ENCODE peak calls at places on chromosomes 4 and X, in five cellular contexts. One of them, this sample, is unnamed.

GRCh38 chr4:41880840-41881831 is 54.1 kb upstream of the TMEM33 start:
- DNase-seq in tibial nerve: no peak
- DNase-seq in NCI-H1436: no peak
- DNase-seq in nephron progenitor cell: peak; percentile 49
- DNase-seq in H54: no peak
- DNase-seq in this sample: no peak

GRCh38 chr4:41069268-41069667 is 145.1 kb downstream of the APBB2 start:
- DNase-seq in NCI-H1436: no peak
- DNase-seq in H54: no peak
- DNase-seq in tibial nerve: no peak
- DNase-seq in nephron progenitor cell: no peak
- DNase-seq in this sample: no peak

GRCh38 chr4:144644368-144645101 is 1.4 kb upstream of the HHIP start:
- DNase-seq in NCI-H1436: peak; percentile 28
- DNase-seq in tibial nerve: no peak
- DNase-seq in H54: no peak
- DNase-seq in nephron progenitor cell: no peak
- DNase-seq in this sample: no peak

GRCh38 chrX:116806288-116806802 is 343.6 kb upstream of the CT83 start:
- DNase-seq in tibial nerve: no peak
- DNase-seq in H54: no peak
- DNase-seq in nephron progenitor cell: no peak
- DNase-seq in NCI-H1436: no peak
- DNase-seq in this sample: no peak

GRCh38 chr4:113943863-113944262 is 35.6 kb downstream of the ARSJ start:
- DNase-seq in NCI-H1436: no peak
- DNase-seq in H54: no peak
- DNase-seq in tibial nerve: no peak
- DNase-seq in nephron progenitor cell: no peak
- DNase-seq in this sample: no peak

GRCh38 chr4:61507091-61507490 is 307.0 kb downstream of the ADGRL3 start:
- DNase-seq in NCI-H1436: no peak
- DNase-seq in nephron progenitor cell: no peak
- DNase-seq in tibial nerve: no peak
- DNase-seq in H54: no peak
- DNase-seq in this sample: no peak

GRCh38 chrX:71227370-71228062 is 4.5 kb downstream of the GJB1 start:
- DNase-seq in H54: no peak
- DNase-seq in NCI-H1436: no peak
- DNase-seq in nephron progenitor cell: no peak
- DNase-seq in tibial nerve: no peak
- DNase-seq in this sample: no peak

GRCh38 chr4:176988226-176988625 is 195.5 kb upstream of the VEGFC start:
- DNase-seq in nephron progenitor cell: no peak
- DNase-seq in NCI-H1436: no peak
- DNase-seq in H54: peak; percentile 12
- DNase-seq in tibial nerve: no peak
- DNase-seq in this sample: peak; percentile 1

GRCh38 chrX:119419146-119419545 is 20.0 kb downstream of the SLC25A43 start:
- DNase-seq in nephron progenitor cell: no peak
- DNase-seq in H54: no peak
- DNase-seq in NCI-H1436: no peak
- DNase-seq in tibial nerve: no peak
- DNase-seq in this sample: no peak

GRCh38 chr4:125346616-125347015 is 31.9 kb downstream of the FAT4 start:
- DNase-seq in nephron progenitor cell: no peak
- DNase-seq in NCI-H1436: no peak
- DNase-seq in H54: no peak
- DNase-seq in tibial nerve: no peak
- DNase-seq in this sample: no peak

GRCh38 chrX:51922561-51922960 is 29.1 kb downstream of the MAGED1 start:
- DNase-seq in H54: no peak
- DNase-seq in tibial nerve: no peak
- DNase-seq in nephron progenitor cell: no peak
- DNase-seq in NCI-H1436: no peak
- DNase-seq in this sample: no peak

GRCh38 chrX:43002526-43003203 is 224.7 kb upstream of the PPP1R2C start:
- DNase-seq in tibial nerve: no peak
- DNase-seq in NCI-H1436: no peak
- DNase-seq in H54: no peak
- DNase-seq in nephron progenitor cell: no peak
- DNase-seq in this sample: no peak

GRCh38 chr4:40736910-40737309 is 12.8 kb upstream of the NSUN7 start:
- DNase-seq in tibial nerve: no peak
- DNase-seq in H54: no peak
- DNase-seq in NCI-H1436: peak; percentile 40
- DNase-seq in nephron progenitor cell: no peak
- DNase-seq in this sample: no peak

GRCh38 chrX:41145920-41146608 is 60.8 kb downstream of the USP9X start:
- DNase-seq in NCI-H1436: no peak
- DNase-seq in tibial nerve: no peak
- DNase-seq in nephron progenitor cell: no peak
- DNase-seq in H54: no peak
- DNase-seq in this sample: no peak

GRCh38 chr4:147734496-147734895 is 2.6 kb downstream of the ARHGAP10 start:
- DNase-seq in tibial nerve: no peak
- DNase-seq in NCI-H1436: no peak
- DNase-seq in H54: no peak
- DNase-seq in nephron progenitor cell: no peak
- DNase-seq in this sample: no peak

GRCh38 chr4:76095568-76095967 is 21.1 kb downstream of the ART3 start:
- DNase-seq in H54: no peak
- DNase-seq in nephron progenitor cell: no peak
- DNase-seq in tibial nerve: no peak
- DNase-seq in NCI-H1436: no peak
- DNase-seq in this sample: no peak

GRCh38 chr4:26218677-26219181 is 102.1 kb upstream of the RBPJ start:
- DNase-seq in H54: no peak
- DNase-seq in tibial nerve: no peak
- DNase-seq in NCI-H1436: no peak
- DNase-seq in nephron progenitor cell: no peak
- DNase-seq in this sample: no peak

GRCh38 chrX:100477949-100478348 is 67.9 kb upstream of the PCDH19 start:
- DNase-seq in nephron progenitor cell: no peak
- DNase-seq in NCI-H1436: no peak
- DNase-seq in tibial nerve: no peak
- DNase-seq in H54: no peak
- DNase-seq in this sample: no peak

GRCh38 chrX:85243761-85244410 is at the start of the genes SATL1 and ZNF711:
- DNase-seq in nephron progenitor cell: peak; percentile 80
- DNase-seq in tibial nerve: no peak
- DNase-seq in H54: no peak
- DNase-seq in NCI-H1436: peak; percentile 97
- DNase-seq in this sample: peak; percentile 80

GRCh38 chr4:74134500-74134852 is 23.4 kb upstream of the MTHFD2L start:
- DNase-seq in NCI-H1436: no peak
- DNase-seq in H54: no peak
- DNase-seq in nephron progenitor cell: no peak
- DNase-seq in tibial nerve: no peak
- DNase-seq in this sample: no peak

GRCh38 chr4:125765936-125766335 is 451.2 kb downstream of the FAT4 start:
- DNase-seq in H54: no peak
- DNase-seq in NCI-H1436: no peak
- DNase-seq in tibial nerve: no peak
- DNase-seq in nephron progenitor cell: no peak
- DNase-seq in this sample: no peak

GRCh38 chrX:55489315-55490009 is at the start of gene USP51:
- DNase-seq in nephron progenitor cell: peak; percentile 51
- DNase-seq in H54: peak; percentile 6
- DNase-seq in tibial nerve: peak; percentile 18
- DNase-seq in NCI-H1436: no peak
- DNase-seq in this sample: no peak

GRCh38 chr4:27066591-27066990 is 205.9 kb downstream of the STIM2 start:
- DNase-seq in nephron progenitor cell: no peak
- DNase-seq in NCI-H1436: no peak
- DNase-seq in tibial nerve: no peak
- DNase-seq in H54: no peak
- DNase-seq in this sample: no peak

GRCh38 chr4:76697129-76697803 is 200.7 kb downstream of the SOWAHB start:
- DNase-seq in H54: no peak
- DNase-seq in tibial nerve: no peak
- DNase-seq in nephron progenitor cell: no peak
- DNase-seq in NCI-H1436: no peak
- DNase-seq in this sample: no peak

GRCh38 chr4:188781655-188782054 is 642.4 kb downstream of the TRIML1 start:
- DNase-seq in NCI-H1436: no peak
- DNase-seq in nephron progenitor cell: peak; percentile 14
- DNase-seq in tibial nerve: no peak
- DNase-seq in H54: no peak
- DNase-seq in this sample: no peak

GRCh38 chr4:118265312-118266144 is 87.3 kb downstream of the PRSS12 start:
- DNase-seq in H54: no peak
- DNase-seq in NCI-H1436: no peak
- DNase-seq in tibial nerve: no peak
- DNase-seq in nephron progenitor cell: no peak
- DNase-seq in this sample: no peak

GRCh38 chr4:7650606-7651400 is 216.1 kb upstream of the PSAPL1 start:
- DNase-seq in H54: peak; percentile 47
- DNase-seq in nephron progenitor cell: peak; percentile 49
- DNase-seq in NCI-H1436: no peak
- DNase-seq in tibial nerve: no peak
- DNase-seq in this sample: no peak

GRCh38 chr4:88333741-88334405 is 44.8 kb upstream of the HERC6 start:
- DNase-seq in tibial nerve: no peak
- DNase-seq in H54: no peak
- DNase-seq in nephron progenitor cell: no peak
- DNase-seq in NCI-H1436: no peak
- DNase-seq in this sample: no peak

This sample was measured in SHP77.